ENCODE peak calls at places on chromosome 7, in seven cellular contexts. U, O, N, Y, D, C and X are unnamed samples.

GRCh38 chr7:77827999-77828398 is 29.4 kb downstream of the PHTF2 start:
- DNase-seq in U (no peak), O (no peak), N (no peak), Y (no peak), D (no peak), C (no peak), X (no peak)

GRCh38 chr7:100812729-100813128 is 14.6 kb downstream of the EPHB4 start:
- DNase-seq in U (no peak), O (no peak), N (no peak), Y (no peak), D (no peak), C (no peak), X (no peak)

GRCh38 chr7:19663816-19664531 is 44.9 kb downstream of the POLR1F start:
- DNase-seq in U (no peak), O (no peak), N (no peak), Y (no peak), D (no peak), C (no peak), X (no peak)

GRCh38 chr7:57179776-57180415 is 47.7 kb upstream of the ZNF479 start:
- DNase-seq in U (no peak), O (no peak), N (no peak), Y (no peak), D (no peak), C (no peak), X (no peak)

GRCh38 chr7:139777948-139778841 is at the start of gene HIPK2:
- DNase-seq in U (peak; percentile 92), O (peak; percentile 62), N (peak; percentile 76), Y (peak; percentile 79), D (peak; percentile 33), C (peak; percentile 79), X (peak; percentile 84)

GRCh38 chr7:53437336-53437735 is 401.9 kb downstream of the POM121L12 start:
- DNase-seq in U (no peak), O (no peak), N (no peak), Y (no peak), D (no peak), C (peak; percentile 43), X (no peak)

GRCh38 chr7:137343483-137343841 is at the start of gene PTN:
- DNase-seq in U (no peak), O (peak; percentile 32), N (no peak), Y (peak; percentile 57), D (no peak), C (peak; percentile 17), X (peak; percentile 49)

GRCh38 chr7:102156867-102157266 is 129.8 kb upstream of the SH2B2 start:
- DNase-seq in U (no peak), O (no peak), N (no peak), Y (no peak), D (no peak), C (no peak), X (no peak)

GRCh38 chr7:19146699-19147098 is 1.5 kb upstream of the FERD3L start:
- DNase-seq in U (no peak), O (no peak), N (no peak), Y (peak; percentile 51), D (no peak), C (no peak), X (peak; percentile 52)

GRCh38 chr7:124728610-124729009 is 37.0 kb downstream of the GPR37 start:
- DNase-seq in U (no peak), O (no peak), N (no peak), Y (no peak), D (no peak), C (no peak), X (no peak)

GRCh38 chr7:122803323-122803722 is 82.9 kb downstream of the CADPS2 start:
- DNase-seq in U (no peak), O (no peak), N (no peak), Y (peak; percentile 32), D (no peak), C (no peak), X (peak; percentile 58)

GRCh38 chr7:100626530-100627237 is 14.3 kb downstream of the MOSPD3 start:
- DNase-seq in U (peak; percentile 84), O (peak; percentile 77), N (peak; percentile 98), Y (peak; percentile 80), D (peak; percentile 53), C (peak; percentile 88), X (peak; percentile 85)

GRCh38 chr7:80941206-80941758 is 22.4 kb upstream of the SEMA3C start:
- DNase-seq in U (no peak), O (peak; percentile 86), N (peak; percentile 17), Y (peak; percentile 93), D (no peak), C (no peak), X (peak; percentile 95)

GRCh38 chr7:117827861-117828260 is 45.4 kb downstream of the CTTNBP2 start:
- DNase-seq in U (no peak), O (peak; percentile 46), N (no peak), Y (peak; percentile 69), D (no peak), C (no peak), X (peak; percentile 2)

GRCh38 chr7:92647652-92648051 is 57.5 kb upstream of the FAM133B start:
- DNase-seq in U (no peak), O (no peak), N (no peak), Y (no peak), D (no peak), C (no peak), X (no peak)

GRCh38 chr7:156082048-156082447 is 269.8 kb upstream of the SHH start:
- DNase-seq in U (no peak), O (no peak), N (no peak), Y (no peak), D (no peak), C (no peak), X (no peak)

GRCh38 chr7:24828871-24829661 is 71.8 kb upstream of the GSDME start:
- DNase-seq in U (no peak), O (peak; percentile 39), N (no peak), Y (no peak), D (no peak), C (no peak), X (peak; percentile 28)

GRCh38 chr7:49014870-49015269 is 90.5 kb downstream of the CDC14C start:
- DNase-seq in U (no peak), O (no peak), N (no peak), Y (no peak), D (no peak), C (no peak), X (no peak)

GRCh38 chr7:47643716-47644400 is 61.9 kb upstream of the TNS3 start:
- DNase-seq in U (no peak), O (no peak), N (no peak), Y (no peak), D (no peak), C (no peak), X (no peak)

GRCh38 chr7:157224627-157225026 is 85.9 kb downstream of the UBE3C start:
- DNase-seq in U (no peak), O (peak; percentile 44), N (no peak), Y (peak; percentile 36), D (no peak), C (no peak), X (peak; percentile 62)

GRCh38 chr7:68038621-68039314 is 1042.1 kb downstream of the TYW1 start:
- DNase-seq in U (no peak), O (peak; percentile 45), N (peak; percentile 76), Y (peak; percentile 16), D (no peak), C (peak; percentile 20), X (peak; percentile 19)

GRCh38 chr7:131293018-131293417 is 34.7 kb upstream of the MKLN1 start:
- DNase-seq in U (peak; percentile 71), O (peak; percentile 74), N (no peak), Y (peak; percentile 89), D (peak; percentile 17), C (no peak), X (peak; percentile 49)

GRCh38 chr7:149529136-149529718 is 31.6 kb upstream of the ZNF746 start:
- DNase-seq in U (no peak), O (no peak), N (no peak), Y (peak; percentile 10), D (no peak), C (no peak), X (peak; percentile 10)

GRCh38 chr7:128408709-128409434 is 910 bp downstream of the IMPDH1 start:
- DNase-seq in U (no peak), O (no peak), N (no peak), Y (peak; percentile 27), D (no peak), C (no peak), X (no peak)

GRCh38 chr7:51455086-51455485 is 138.5 kb upstream of the COBL start:
- DNase-seq in U (no peak), O (no peak), N (no peak), Y (no peak), D (no peak), C (no peak), X (no peak)

GRCh38 chr7:5687936-5688673 is 93.4 kb downstream of the RNF216 start:
- DNase-seq in U (no peak), O (no peak), N (no peak), Y (no peak), D (no peak), C (no peak), X (no peak)

GRCh38 chr7:115477193-115477651 is 553.3 kb downstream of the TFEC start:
- DNase-seq in U (peak; percentile 33), O (peak; percentile 24), N (no peak), Y (peak; percentile 7), D (no peak), C (no peak), X (no peak)

GRCh38 chr7:34320926-34321609 is 336.9 kb upstream of the NPSR1 start:
- DNase-seq in U (peak; percentile 60), O (peak; percentile 77), N (peak; percentile 82), Y (peak; percentile 62), D (peak; percentile 5), C (peak; percentile 43), X (peak; percentile 80)
- H3K4me3 ChIP-seq in U (peak overlapping the region; percentile 29), O (no peak overlapping the region), N (peak overlapping the region; percentile 18), Y (no peak overlapping the region), D (peak overlapping the region; percentile 63), C (no peak overlapping the region), X (no peak overlapping the region)

GRCh38 chr7:17646181-17646956 is 293.9 kb downstream of the SNX13 start:
- DNase-seq in U (no peak), O (peak; percentile 56), N (no peak), Y (peak; percentile 73), D (no peak), C (no peak), X (peak; percentile 79)
- TF ChIP-seq CTCF in U (no peak), O (peak; percentile 66), N (peak; percentile 70), Y (peak; percentile 56), D (no peak), C (peak; percentile 52), X (peak; percentile 47)

GRCh38 chr7:141686670-141687069 is 15.3 kb downstream of the DENND11 start:
- DNase-seq in U (no peak), O (no peak), N (no peak), Y (peak; percentile 43), D (no peak), C (no peak), X (no peak)

GRCh38 chr7:141688038-141688437 is 13.9 kb downstream of the DENND11 start:
- DNase-seq in U (no peak), O (no peak), N (no peak), Y (no peak), D (no peak), C (no peak), X (no peak)

GRCh38 chr7:141686074-141686473 is 15.9 kb downstream of the DENND11 start:
- DNase-seq in U (no peak), O (no peak), N (no peak), Y (no peak), D (no peak), C (no peak), X (no peak)

GRCh38 chr7:141685285-141686035 is 16.5 kb downstream of the DENND11 start:
- DNase-seq in U (peak; percentile 75), O (no peak), N (no peak), Y (no peak), D (no peak), C (no peak), X (no peak)
- H3K4me3 ChIP-seq in U (no peak overlapping the region), O (no peak overlapping the region), N (no peak overlapping the region), Y (no peak overlapping the region), D (no peak overlapping the region), C (no peak overlapping the region), X (no peak overlapping the region)

GRCh38 chr7:30505174-30505697 is 607 bp upstream of the GGCT start:
- DNase-seq in U (no peak), O (no peak), N (no peak), Y (no peak), D (no peak), C (no peak), X (no peak)
- TF ChIP-seq CTCF in U (no peak), O (no peak), N (no peak), Y (peak; percentile 5), D (no peak), C (no peak), X (no peak)